ENCODE peak calls at places on chromosomes 3 and 15, in six cellular contexts. C is body of pancreas; O is CD4-positive, CD25-positive, alpha-beta regulatory T cell; Z is aorta; F is tibial artery; W is neural progenitor cell. B is an unnamed sample.

GRCh38 chr3:133996251-133996661 is 33.5 kb downstream of the SLCO2A1 start:
- DNase-seq in C (no peak), O (no peak), Z (peak; percentile 55), F (no peak), W (peak; percentile 50), B (no peak)

GRCh38 chr3:21447471-21448205 is 303.4 kb downstream of the ZNF385D start:
- DNase-seq in C (no peak), O (no peak), Z (no peak), F (no peak), W (no peak), B (no peak)

GRCh38 chr3:7695067-7695466 is 806.6 kb upstream of the LMCD1 start:
- DNase-seq in C (no peak), O (no peak), Z (no peak), F (no peak), W (no peak), B (no peak)

GRCh38 chr3:185992801-185993467 is 55.1 kb upstream of the TRA2B start:
- DNase-seq in C (no peak), O (no peak), Z (no peak), F (no peak), W (no peak), B (no peak)

GRCh38 chr3:114402852-114403251 is 109.0 kb downstream of the TIGIT start:
- DNase-seq in C (no peak), O (no peak), Z (no peak), F (no peak), W (no peak), B (no peak)

GRCh38 chr3:149486726-149487125 is 12.2 kb downstream of the TM4SF4 start:
- DNase-seq in C (no peak), O (no peak), Z (no peak), F (no peak), W (no peak), B (no peak)

GRCh38 chr15:68511073-68511991 is 67.5 kb upstream of the CORO2B start:
- DNase-seq in C (no peak), O (no peak), Z (no peak), F (no peak), W (no peak), B (no peak)

GRCh38 chr3:164479978-164480377 is 598.3 kb downstream of the SI start:
- DNase-seq in C (no peak), O (no peak), Z (no peak), F (no peak), W (no peak), B (no peak)

GRCh38 chr3:126519506-126520455 is 2.2 kb upstream of the UROC1 start:
- DNase-seq in C (no peak), O (no peak), Z (peak; percentile 16), F (peak; percentile 37), W (no peak), B (no peak)

GRCh38 chr15:101361418-101361817 is 66.4 kb upstream of the SNRPA1 start:
- DNase-seq in C (no peak), O (no peak), Z (no peak), F (no peak), W (no peak), B (no peak)

GRCh38 chr15:96329403-96329981 is 1.0 kb upstream of the NR2F2 start:
- DNase-seq in C (no peak), O (no peak), Z (no peak), F (no peak), W (peak; percentile 13), B (no peak)

GRCh38 chr15:22967084-22967770 is 12.9 kb downstream of the CYFIP1 start:
- DNase-seq in C (no peak), O (no peak), Z (peak; percentile 62), F (no peak), W (no peak), B (no peak)

GRCh38 chr15:68352401-68353062 is 75.0 kb downstream of the FEM1B start:
- DNase-seq in C (no peak), O (no peak), Z (peak; percentile 89), F (peak; percentile 93), W (no peak), B (no peak)

GRCh38 chr3:188706176-188706575 is 465.6 kb upstream of the TPRG1 start:
- DNase-seq in C (no peak), O (no peak), Z (no peak), F (no peak), W (no peak), B (no peak)

GRCh38 chr3:160474416-160474838 is 24.8 kb upstream of the TRIM59 start:
- DNase-seq in C (no peak), O (no peak), Z (no peak), F (no peak), W (no peak), B (no peak)

GRCh38 chr15:41254560-41254959 is 23.5 kb downstream of the CHP1 start:
- DNase-seq in C (no peak), O (no peak), Z (no peak), F (no peak), W (no peak), B (no peak)

GRCh38 chr3:55330355-55330754 is 156.8 kb downstream of the WNT5A start:
- DNase-seq in C (no peak), O (no peak), Z (no peak), F (no peak), W (no peak), B (no peak)

GRCh38 chr15:91039996-91040395 is 17.6 kb upstream of the VPS33B start:
- DNase-seq in C (no peak), O (no peak), Z (no peak), F (no peak), W (no peak), B (no peak)

GRCh38 chr3:197501496-197501878 is 54.3 kb downstream of the BDH1 start:
- DNase-seq in C (no peak), O (no peak), Z (no peak), F (no peak), W (no peak), B (no peak)

GRCh38 chr3:97954193-97954827 is 17.9 kb downstream of the RIOX2 start:
- DNase-seq in C (no peak), O (no peak), Z (no peak), F (no peak), W (no peak), B (no peak)

GRCh38 chr3:63478962-63479660 is 173.4 kb upstream of the SNTN start:
- DNase-seq in C (no peak), O (no peak), Z (no peak), F (no peak), W (no peak), B (no peak)

DNA sequence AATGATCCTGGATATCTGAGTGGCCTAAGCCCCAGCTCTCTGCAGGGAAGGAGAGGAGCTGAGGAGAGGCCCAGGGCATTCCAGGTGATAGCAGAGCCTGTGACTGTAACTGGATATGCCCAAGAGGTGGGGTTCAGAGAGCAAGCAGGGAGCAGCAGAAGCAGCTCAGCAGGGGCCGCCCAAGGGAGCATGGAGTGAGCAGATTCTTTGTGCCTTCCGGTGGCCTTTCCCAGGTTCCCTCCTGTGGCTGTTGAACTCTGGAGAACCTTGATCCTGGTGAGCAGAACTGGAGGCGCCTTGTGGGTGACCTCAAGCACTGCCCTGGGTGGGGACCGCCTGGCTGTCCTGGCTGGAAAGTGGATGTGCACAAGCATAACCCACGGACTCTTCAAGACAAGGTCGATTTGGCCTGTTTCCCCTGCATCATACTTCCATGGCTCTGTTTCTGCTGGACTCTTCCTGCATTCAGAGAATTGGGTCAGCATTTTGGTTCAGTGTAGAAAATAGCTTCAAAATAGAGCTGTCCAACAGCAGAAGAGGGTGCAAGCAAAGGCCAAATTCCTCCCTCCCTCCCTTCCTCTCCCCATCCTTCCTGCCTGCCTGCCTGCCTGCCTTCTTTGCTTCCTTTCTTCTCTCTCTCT is 76.1 kb downstream of the ARNT2 start:
- DNase-seq in C (no peak), O (no peak), Z (peak; percentile 77), F (no peak), W (no peak), B (no peak)
- H3K4me3 ChIP-seq in C (no peak overlapping the region), O (no peak overlapping the region), Z (no peak overlapping the region), F (no peak overlapping the region), W (no peak overlapping the region), B (no peak overlapping the region)

DNA sequence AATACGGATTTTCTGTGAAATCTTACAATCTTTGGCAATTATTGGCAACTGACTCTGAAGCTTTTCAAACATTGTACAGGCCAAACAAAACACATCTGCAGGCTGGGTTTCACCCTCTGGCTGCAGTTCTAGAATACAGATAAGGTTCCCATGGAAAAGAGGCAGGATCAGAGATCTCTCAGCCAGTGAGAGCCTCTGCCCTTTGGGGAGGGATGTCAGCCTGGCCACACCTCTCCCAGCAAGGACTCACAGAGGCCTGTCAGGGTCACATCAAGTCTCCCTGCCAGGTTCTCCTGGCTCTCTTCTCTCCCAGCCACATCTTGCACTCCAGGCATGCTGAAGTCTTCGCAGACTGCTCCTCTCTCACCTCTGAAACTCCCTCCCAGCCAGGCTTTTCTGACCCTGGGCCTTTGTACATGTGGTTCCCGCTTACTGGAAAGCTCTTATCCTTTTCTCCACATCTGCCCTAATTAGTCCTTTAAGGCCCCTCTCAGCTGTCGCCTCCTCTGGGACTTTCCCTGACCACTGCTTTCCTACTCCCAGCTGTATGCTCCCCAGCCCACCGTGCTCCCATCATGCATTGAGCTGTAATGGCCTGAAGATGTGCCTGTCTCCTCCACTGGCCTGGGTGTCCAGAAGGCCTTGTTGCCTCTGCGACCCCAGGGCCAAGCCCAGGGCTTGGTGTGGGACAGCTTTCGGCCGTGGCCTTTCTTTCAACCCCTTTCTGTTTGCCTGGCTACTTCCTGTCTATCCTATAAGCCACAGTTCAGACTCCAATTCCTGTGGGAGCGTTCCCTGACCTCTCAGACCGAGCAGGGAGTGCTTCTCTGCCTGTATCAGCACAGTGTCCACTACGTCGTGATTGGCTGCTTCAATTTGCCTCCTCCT is 4.3 kb downstream of the RBP1 start:
- DNase-seq in C (peak; percentile 89), O (no peak), Z (peak; percentile 81), F (peak; percentile 89), W (peak; percentile 36), B (no peak)
- H3K27ac ChIP-seq in C (peak overlapping the region; percentile 95), O (no peak overlapping the region), Z (peak overlapping the region; percentile 58), F (peak overlapping the region; percentile 67), W (no peak overlapping the region), B (no peak overlapping the region)

DNA sequence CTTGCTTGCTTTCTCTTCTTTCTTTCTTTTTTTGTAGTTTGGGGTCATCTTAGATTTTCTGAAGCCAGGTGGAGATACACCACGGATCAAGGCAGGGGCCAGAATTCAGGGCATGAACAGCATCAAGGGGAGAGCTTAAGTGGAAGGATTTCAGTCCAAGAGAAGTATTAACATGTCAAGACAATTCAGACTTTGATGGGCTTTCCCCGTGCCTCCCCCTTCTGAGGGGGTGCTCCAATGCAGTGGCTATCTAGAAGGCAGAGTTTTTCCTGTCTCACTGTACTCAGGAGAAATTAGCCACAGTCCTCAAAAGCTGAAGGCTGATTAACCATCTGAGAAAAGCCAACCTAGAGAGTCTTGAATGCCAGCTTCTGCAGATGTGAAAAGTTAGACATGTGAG is 127.3 kb downstream of the TGFBR2 start:
- DNase-seq in C (no peak), O (no peak), Z (no peak), F (no peak), W (no peak), B (no peak)
- H3K4me3 ChIP-seq in C (no peak overlapping the region), O (no peak overlapping the region), Z (no peak overlapping the region), F (no peak overlapping the region), W (no peak overlapping the region), B (no peak overlapping the region)

GRCh38 chr3:39501059-39501458 is 33.6 kb downstream of the MOBP start:
- DNase-seq in C (no peak), O (no peak), Z (no peak), F (no peak), W (no peak), B (no peak)

GRCh38 chr3:39494781-39495180 is 27.3 kb downstream of the MOBP start:
- DNase-seq in C (no peak), O (no peak), Z (no peak), F (no peak), W (no peak), B (no peak)

GRCh38 chr3:39499651-39500273 is 32.3 kb downstream of the MOBP start:
- DNase-seq in C (no peak), O (no peak), Z (no peak), F (no peak), W (no peak), B (no peak)

GRCh38 chr3:39501982-39502837 is 34.7 kb downstream of the MOBP start:
- DNase-seq in C (no peak), O (no peak), Z (no peak), F (no peak), W (no peak), B (no peak)

GRCh38 chr3:39497753-39498152 is 30.3 kb downstream of the MOBP start:
- DNase-seq in C (no peak), O (no peak), Z (no peak), F (no peak), W (no peak), B (no peak)
- H3K27ac ChIP-seq in C (no peak overlapping the region), O (no peak overlapping the region), Z (no peak overlapping the region), F (no peak overlapping the region), W (no peak overlapping the region), B (no peak overlapping the region)

B was measured in iPS DF 6.9.